ENCODE peak calls at places on chromosomes 4 and X, in seven cellular contexts. W, Z, P, H, Y, G and U are unnamed samples.

GRCh38 chr4:13722649-13723048 is 95.1 kb upstream of the BOD1L1 start:
- DNase-seq in W (no peak), Z (no peak), P (no peak), H (no peak), Y (no peak), G (no peak), U (no peak)

GRCh38 chr4:25884040-25884788 is 21.4 kb upstream of the SEL1L3 start:
- DNase-seq in W (no peak), Z (no peak), P (no peak), H (no peak), Y (no peak), G (peak; percentile 81), U (peak; percentile 49)

GRCh38 chrX:21586001-21586400 is 72.1 kb downstream of the KLHL34 start:
- DNase-seq in W (no peak), Z (no peak), P (no peak), H (no peak), Y (no peak), G (no peak), U (no peak)

GRCh38 chr4:152991361-152991760 is 55.2 kb downstream of the FHDC1 start:
- DNase-seq in W (no peak), Z (no peak), P (no peak), H (no peak), Y (peak; percentile 17), G (no peak), U (no peak)

GRCh38 chr4:131526686-131527085 is 1622.4 kb upstream of the PCDH10 start:
- DNase-seq in W (no peak), Z (no peak), P (no peak), H (no peak), Y (no peak), G (no peak), U (peak; percentile 2)

GRCh38 chr4:41814565-41814964 is 66.0 kb upstream of the PHOX2B start:
- DNase-seq in W (peak; percentile 31), Z (no peak), P (no peak), H (no peak), Y (no peak), G (peak; percentile 4), U (no peak)

GRCh38 chr4:31442236-31442635 is 722.1 kb downstream of the PCDH7 start:
- DNase-seq in W (peak; percentile 1), Z (no peak), P (no peak), H (no peak), Y (no peak), G (no peak), U (no peak)

GRCh38 chrX:44459501-44459900 is 83.2 kb downstream of the FUNDC1 start:
- DNase-seq in W (no peak), Z (no peak), P (no peak), H (no peak), Y (no peak), G (no peak), U (no peak)

GRCh38 chr4:57270350-57270749 is 160.2 kb upstream of the IGFBP7 start:
- DNase-seq in W (no peak), Z (no peak), P (no peak), H (no peak), Y (no peak), G (peak; percentile 1), U (no peak)

GRCh38 chr4:72613959-72614358 is 44.9 kb upstream of the ADAMTS3 start:
- DNase-seq in W (no peak), Z (no peak), P (no peak), H (no peak), Y (no peak), G (no peak), U (no peak)

GRCh38 chr4:81207793-81208192 is 7.2 kb downstream of the PRKG2 start:
- DNase-seq in W (no peak), Z (no peak), P (no peak), H (no peak), Y (no peak), G (peak; percentile 89), U (peak; percentile 60)

GRCh38 chr4:82282875-82283274 is 90.9 kb downstream of the HNRNPD start:
- DNase-seq in W (no peak), Z (no peak), P (no peak), H (no peak), Y (no peak), G (no peak), U (no peak)

GRCh38 chr4:89254847-89255246 is 52.8 kb downstream of the GPRIN3 start:
- DNase-seq in W (peak; percentile 56), Z (no peak), P (no peak), H (peak; percentile 66), Y (peak; percentile 79), G (peak; percentile 52), U (peak; percentile 6)

GRCh38 chr4:12022409-12022808 is 593.7 kb upstream of the HS3ST1 start:
- DNase-seq in W (no peak), Z (no peak), P (no peak), H (no peak), Y (no peak), G (no peak), U (no peak)

GRCh38 chr4:173525118-173526033 is 4.7 kb downstream of the HAND2 start:
- DNase-seq in W (no peak), Z (peak; percentile 78), P (no peak), H (no peak), Y (no peak), G (peak; percentile 55), U (no peak)

GRCh38 chrX:139120760-139121159 is 409.2 kb upstream of the FGF13 start:
- DNase-seq in W (no peak), Z (no peak), P (no peak), H (no peak), Y (no peak), G (no peak), U (no peak)